ENCODE peak calls at places on chromosomes 3 and 15, in eight cellular contexts. D, E, O, B, H, X, R and F are unnamed samples.

GRCh38 chr3:134009345-134010000 is 20.3 kb downstream of the SLCO2A1 start:
- DNase-seq in X (peak; percentile 74), D (no peak), E (no peak), O (no peak), H (no peak), R (peak; percentile 58), B (no peak), F (no peak)

GRCh38 chr15:27039163-27039562 is 68.2 kb downstream of the GABRG3 start:
- DNase-seq in B (no peak), X (no peak), O (no peak), H (no peak), R (no peak), E (no peak), D (no peak), F (no peak)

GRCh38 chr3:16515885-16516420 is 2.5 kb upstream of the RFTN1 start:
- DNase-seq in H (no peak), O (no peak), D (no peak), X (no peak), R (no peak), E (no peak), B (no peak), F (no peak)

GRCh38 chr3:186909078-186909853 is 21.1 kb upstream of the ST6GAL1 start:
- DNase-seq in E (peak; percentile 58), D (no peak), X (no peak), O (peak; percentile 42), B (no peak), H (no peak), R (no peak), F (no peak)

GRCh38 chr15:92097473-92098178 is 244.1 kb downstream of the SLCO3A1 start:
- DNase-seq in D (peak; percentile 54), O (no peak), H (peak; percentile 16), X (no peak), R (peak; percentile 23), B (peak; percentile 69), E (peak; percentile 38), F (peak; percentile 29)

GRCh38 chr3:3893590-3893989 is 94.4 kb downstream of the LRRN1 start:
- DNase-seq in H (no peak), D (no peak), O (no peak), E (no peak), R (no peak), B (no peak), X (no peak), F (no peak)

GRCh38 chr3:63613561-63613960 is 38.9 kb upstream of the SNTN start:
- DNase-seq in D (no peak), E (no peak), H (no peak), B (no peak), O (no peak), R (peak; percentile 13), X (no peak), F (no peak)

GRCh38 chr3:124097362-124098120 is 105.6 kb upstream of the ROPN1 start:
- DNase-seq in X (no peak), H (no peak), O (no peak), B (no peak), R (peak; percentile 13), D (no peak), E (no peak), F (no peak)

GRCh38 chr3:3739345-3740060 is 59.7 kb upstream of the LRRN1 start:
- DNase-seq in D (no peak), R (no peak), O (no peak), X (no peak), H (no peak), E (no peak), B (no peak), F (no peak)

GRCh38 chr3:20185364-20185732 is 658 bp downstream of the SGO1 start:
- DNase-seq in D (no peak), E (no peak), H (no peak), X (no peak), R (peak; percentile 42), B (no peak), O (peak; percentile 26), F (no peak)

GRCh38 chr3:76107935-76108570 is 322.7 kb upstream of the ZNF717 start:
- DNase-seq in B (peak; percentile 38), H (peak; percentile 0), R (peak; percentile 27), E (no peak), X (no peak), O (no peak), D (no peak), F (peak; percentile 2)